ENCODE peak calls at places on chromosomes 13 and 19, in seven cellular contexts. A, Q, N, D, V, E and P are unnamed samples.

GRCh38 chr13:105634059-105634458 is 901.4 kb downstream of the EFNB2 start:
- DNase-seq in A (peak; percentile 21), Q (no peak), N (no peak), D (no peak), V (no peak), E (no peak), P (no peak)

GRCh38 chr13:77779461-77780272 is 82.2 kb downstream of the SLAIN1 start:
- DNase-seq in A (peak; percentile 33), Q (peak; percentile 22), N (peak; percentile 77), D (peak; percentile 92), V (peak; percentile 14), E (peak; percentile 61), P (peak; percentile 5)

GRCh38 chr19:1407662-1408299 is 395 bp downstream of the DAZAP1 start:
- DNase-seq in A (no peak), Q (no peak), N (no peak), D (no peak), V (no peak), E (no peak), P (no peak)

GRCh38 chr13:42176286-42176685 is 95.7 kb upstream of the AKAP11 start:
- DNase-seq in A (no peak), Q (no peak), N (no peak), D (no peak), V (no peak), E (no peak), P (no peak)

GRCh38 chr13:42001580-42001979 is 40.7 kb upstream of the VWA8 start:
- DNase-seq in A (peak; percentile 76), Q (peak; percentile 75), N (peak; percentile 73), D (peak; percentile 90), V (peak; percentile 4), E (peak; percentile 49), P (peak; percentile 70)

GRCh38 chr13:90918551-90918950 is 428.9 kb upstream of the MIR17HG start:
- DNase-seq in A (no peak), Q (peak; percentile 1), N (peak; percentile 79), D (peak; percentile 0), V (no peak), E (no peak), P (no peak)

GRCh38 chr19:33868821-33869412 is 72.2 kb downstream of the KCTD15 start:
- DNase-seq in A (no peak), Q (peak; percentile 50), N (peak; percentile 10), D (peak; percentile 33), V (no peak), E (peak; percentile 9), P (no peak)

GRCh38 chr19:15378529-15379082 is 981 bp downstream of the AKAP8 start:
- DNase-seq in A (peak; percentile 47), Q (peak; percentile 52), N (peak; percentile 38), D (peak; percentile 53), V (no peak), E (peak; percentile 75), P (no peak)

GRCh38 chr13:48043789-48044503 is 6.4 kb downstream of the NUDT15 start:
- DNase-seq in A (peak; percentile 35), Q (peak; percentile 16), N (peak; percentile 67), D (peak; percentile 72), V (no peak), E (no peak), P (peak; percentile 31)

GRCh38 chr13:101149735-101150380 is 266.4 kb downstream of the NALCN start:
- DNase-seq in A (peak; percentile 45), Q (peak; percentile 6), N (peak; percentile 51), D (peak; percentile 59), V (no peak), E (no peak), P (no peak)

GRCh38 chr13:50127017-50127725 is 111.9 kb downstream of the KCNRG start:
- DNase-seq in A (no peak), Q (no peak), N (peak; percentile 56), D (peak; percentile 70), V (no peak), E (peak; percentile 47), P (no peak)

GRCh38 chr19:6632002-6632621 is 37.8 kb downstream of the TNFSF14 start:
- DNase-seq in A (peak; percentile 64), Q (peak; percentile 59), N (peak; percentile 74), D (peak; percentile 88), V (peak; percentile 52), E (peak; percentile 80), P (no peak)

GRCh38 chr19:46710687-46711086 is 6.2 kb downstream of the PRKD2 start:
- DNase-seq in A (no peak), Q (no peak), N (no peak), D (no peak), V (no peak), E (no peak), P (no peak)

GRCh38 chr13:25478186-25478585 is 106.4 kb downstream of the ATP8A2 start:
- DNase-seq in A (no peak), Q (peak; percentile 61), N (no peak), D (no peak), V (no peak), E (no peak), P (no peak)

GRCh38 chr19:30049226-30049625 is 107.2 kb downstream of the URI1 start:
- DNase-seq in A (no peak), Q (no peak), N (no peak), D (no peak), V (no peak), E (no peak), P (no peak)

GRCh38 chr13:68345963-68346362 is 1115.8 kb upstream of the PCDH9 start:
- DNase-seq in A (no peak), Q (no peak), N (no peak), D (no peak), V (no peak), E (no peak), P (no peak)

GRCh38 chr13:79455331-79455730 is 25.6 kb upstream of the NDFIP2 start:
- DNase-seq in A (peak; percentile 90), Q (peak; percentile 15), N (no peak), D (peak; percentile 7), V (no peak), E (no peak), P (no peak)

GRCh38 chr19:16233836-16234551 is 36.3 kb downstream of the AP1M1 start:
- DNase-seq in A (no peak), Q (no peak), N (no peak), D (no peak), V (no peak), E (no peak), P (no peak)

GRCh38 chr19:52889076-52889475 is 8.4 kb downstream of the ZNF320 start:
- DNase-seq in A (no peak), Q (no peak), N (no peak), D (no peak), V (no peak), E (no peak), P (no peak)

DNA sequence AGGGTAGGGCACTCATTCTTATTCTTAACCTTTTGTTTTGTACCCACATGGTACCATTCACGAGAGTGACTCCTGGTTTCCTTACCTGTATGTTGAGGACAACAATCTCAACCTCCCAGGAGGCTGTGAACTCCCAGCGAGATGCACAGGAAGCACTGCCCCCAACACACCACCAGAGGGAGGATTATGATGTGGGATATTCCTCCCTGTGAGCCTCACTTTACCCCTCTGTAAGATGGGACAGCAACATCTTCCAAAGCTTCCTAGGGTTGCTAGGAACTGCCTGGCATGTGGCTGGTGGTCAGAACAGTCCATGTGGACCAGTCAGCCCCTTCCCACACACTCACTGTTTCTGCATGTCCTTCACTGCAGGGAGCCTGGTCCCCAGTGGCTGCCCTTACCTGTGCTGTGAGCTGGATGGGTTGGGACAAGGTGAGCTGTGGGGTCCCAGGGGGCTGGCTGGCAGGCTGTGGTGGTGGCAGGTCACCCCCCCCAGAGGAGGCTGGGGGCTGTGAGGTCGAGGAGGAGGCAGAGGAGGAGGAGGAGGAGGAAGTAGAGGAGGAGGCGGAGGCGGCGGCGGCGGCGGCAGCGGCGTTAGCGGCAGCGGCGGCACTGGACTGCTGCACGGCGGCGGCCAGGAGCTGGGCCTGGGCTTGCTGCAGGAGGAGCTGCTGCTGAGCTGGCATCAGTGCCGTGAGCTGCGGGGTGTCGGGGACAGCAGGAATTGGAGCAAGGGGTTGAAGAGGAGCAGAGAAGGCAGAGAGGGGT is 15.8 kb downstream of the POU2F2 start:
- DNase-seq in A (no peak), Q (no peak), N (no peak), D (no peak), V (no peak), E (no peak), P (no peak)
- TF ChIP-seq CTCF in A (peak; percentile 35), Q (peak; percentile 9), N (peak; percentile 7), D (no peak), V (peak; percentile 29), E (no peak), P (no peak)

DNA sequence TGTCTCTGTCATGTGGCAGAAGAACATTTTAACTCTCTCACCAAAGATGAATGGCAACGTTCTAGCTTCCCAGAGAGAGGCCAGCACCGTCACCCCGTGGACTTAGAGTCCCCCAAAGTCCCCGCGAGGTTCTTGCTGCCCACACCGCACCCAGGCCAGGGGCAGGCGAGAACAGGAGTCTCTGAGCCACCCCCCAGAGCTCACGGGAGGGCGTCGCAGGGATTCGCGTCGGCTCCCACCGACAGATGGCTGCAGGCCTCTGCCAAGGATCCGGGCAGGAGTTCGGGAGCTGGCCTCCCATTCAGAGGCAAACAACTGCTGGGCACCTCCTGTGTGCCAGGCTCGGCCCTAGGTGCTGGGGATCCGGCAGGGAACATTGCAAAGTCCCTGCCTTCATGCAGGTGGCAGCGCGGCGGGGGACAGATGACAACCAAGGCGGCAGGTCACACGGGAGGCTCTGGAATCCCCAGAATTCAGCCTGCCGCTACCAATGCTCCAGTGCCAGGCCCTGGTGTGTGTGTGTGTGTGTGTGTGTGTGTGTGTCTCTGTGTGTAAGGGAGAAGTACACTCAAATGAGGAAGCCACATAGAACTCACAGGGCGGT is 25.3 kb downstream of the LRRC4B start:
- DNase-seq in A (no peak), Q (no peak), N (no peak), D (no peak), V (no peak), E (no peak), P (no peak)
- H3K4me3 ChIP-seq in A (no peak overlapping the region), Q (no peak overlapping the region), N (no peak overlapping the region), D (no peak overlapping the region), V (no peak overlapping the region), E (no peak overlapping the region), P (no peak overlapping the region)

DNA sequence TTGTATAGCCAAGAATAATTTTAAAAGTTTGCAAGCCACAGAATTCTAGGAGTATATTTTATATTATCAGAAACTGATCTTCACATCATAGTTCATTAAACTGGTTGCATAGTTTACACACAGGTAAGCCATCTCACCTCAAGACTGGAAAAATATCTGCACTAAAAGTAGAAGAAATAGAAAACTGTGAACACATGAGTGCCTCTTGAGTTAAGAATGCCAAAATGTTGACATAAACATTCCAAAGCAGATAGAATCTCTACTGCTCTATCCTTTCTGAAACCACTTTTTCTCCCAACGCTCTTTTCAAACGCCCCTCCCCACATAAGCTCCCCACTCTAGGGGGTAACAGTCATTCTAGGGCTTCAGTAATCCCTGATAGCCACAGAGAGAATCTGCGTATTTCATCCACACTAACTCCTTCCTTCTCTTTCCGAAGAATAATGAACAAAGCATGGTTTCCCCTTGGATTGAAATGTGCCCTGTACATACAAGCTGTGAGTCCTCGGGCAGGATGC is 201.5 kb downstream of the IRS2 start:
- DNase-seq in A (no peak), Q (no peak), N (no peak), D (no peak), V (no peak), E (no peak), P (no peak)
- TF ChIP-seq CTCF in A (no peak), Q (no peak), N (no peak), D (no peak), V (no peak), E (no peak), P (no peak)

GRCh38 chr13:18714889-18715288 is 466.7 kb downstream of the TUBA3C start:
- DNase-seq in A (no peak), Q (no peak), N (no peak), D (no peak), V (no peak), E (no peak), P (no peak)
- H3K4me3 ChIP-seq in A (no peak overlapping the region), Q (no peak overlapping the region), N (no peak overlapping the region), D (no peak overlapping the region), V (no peak overlapping the region), E (no peak overlapping the region), P (no peak overlapping the region)

GRCh38 chr19:12141405-12141736 is 1.2 kb upstream of the ZNF20 start:
- DNase-seq in A (no peak), Q (no peak), N (no peak), D (no peak), V (no peak), E (no peak), P (no peak)
- TF ChIP-seq CTCF in A (no peak), Q (no peak), N (no peak), D (no peak), V (no peak), E (peak; percentile 2), P (no peak)